ENCODE peak calls at places on chromosomes 12 and 14, in eight cellular contexts. C, H, U, Z, W, P, K and A are unnamed samples.

GRCh38 chr12:14279845-14280244 is 85.6 kb upstream of the ATF7IP start:
- ATAC-seq in P (no peak), H (no peak), W (no peak), Z (no peak), U (no peak), K (no peak), C (no peak), A (no peak)

GRCh38 chr12:6850796-6851152 is 312 bp downstream of the CDCA3 start:
- ATAC-seq in Z (no peak), P (no peak), W (no peak), H (no peak), U (no peak), K (no peak), C (no peak), A (no peak)

GRCh38 chr12:92612611-92613010 is 90.2 kb upstream of the PLEKHG7 start:
- ATAC-seq in P (no peak), U (no peak), H (no peak), K (no peak), W (peak), Z (no peak), C (no peak), A (no peak)

GRCh38 chr14:68309121-68309520 is 483.7 kb downstream of the ZFP36L1 start:
- ATAC-seq in W (no peak), C (no peak), U (no peak), Z (no peak), H (peak), P (no peak), K (no peak), A (no peak)

GRCh38 chr12:974281-974862 is 16.7 kb upstream of the ERC1 start:
- ATAC-seq in U (no peak), W (no peak), H (no peak), Z (no peak), P (no peak), C (no peak), K (no peak), A (no peak)

GRCh38 chr12:30896461-30896860 is 30.1 kb upstream of the TSPAN11 start:
- ATAC-seq in H (no peak), Z (no peak), K (no peak), W (no peak), P (peak), U (no peak), C (no peak), A (no peak)

GRCh38 chr14:105217764-105218163 is 30.6 kb upstream of the BTBD6 start:
- ATAC-seq in P (no peak), H (no peak), C (no peak), K (no peak), W (no peak), U (no peak), Z (no peak), A (no peak)

GRCh38 chr12:4448943-4449861 is 3.6 kb upstream of the FGF6 start:
- ATAC-seq in K (no peak), Z (no peak), W (no peak), H (no peak), P (no peak), U (no peak), C (no peak), A (no peak)

GRCh38 chr12:4215862-4216541 is 57.6 kb upstream of the CCND2 start:
- ATAC-seq in C (peak), Z (peak), H (no peak), K (no peak), P (no peak), W (peak), U (peak), A (no peak)

GRCh38 chr12:119207161-119207560 is 28.4 kb downstream of the HSPB8 start:
- ATAC-seq in H (no peak), C (no peak), Z (no peak), W (no peak), U (no peak), P (no peak), K (no peak), A (no peak)

GRCh38 chr12:998020-998874 is 7.2 kb downstream of the ERC1 start:
- ATAC-seq in K (no peak), P (peak), H (peak), U (peak), Z (no peak), C (no peak), W (no peak), A (no peak)

GRCh38 chr12:26651566-26652188 is 181.3 kb downstream of the ITPR2 start:
- ATAC-seq in H (peak), U (peak), C (no peak), W (peak), K (peak), Z (no peak), P (peak), A (peak)

GRCh38 chr14:78355109-78355508 is 184.9 kb downstream of the NRXN3 start:
- ATAC-seq in P (no peak), Z (no peak), H (no peak), K (no peak), W (no peak), U (no peak), C (no peak), A (no peak)

GRCh38 chr12:6603095-6603567 is 4.0 kb downstream of the CHD4 start:
- ATAC-seq in P (peak), C (no peak), W (no peak), K (no peak), H (peak), Z (no peak), U (no peak), A (peak)

GRCh38 chr12:15956010-15956409 is 44.9 kb downstream of the DERA start:
- ATAC-seq in Z (no peak), U (no peak), W (peak), K (no peak), H (no peak), P (no peak), C (no peak), A (no peak)